ENCODE peak calls at places on chromosomes 4 and X, in ten cellular contexts. M is K562, O is PC-3, K is epithelial cell of esophagus, Z is choroid plexus epithelial cell, L is cardiac muscle cell, H is WERI-Rb-1, V is ovary, E is MM.1S, D is hepatocyte. A is an unnamed sample.

GRCh38 chr4:182795446-182796238 is 121.5 kb downstream of the DCTD start:
- DNase-seq in M (no peak), O (no peak), K (no peak), Z (no peak), L (no peak), H (no peak), V (no peak), E (no peak), D (no peak), A (no peak)

GRCh38 chr4:39698424-39699009 is 581 bp downstream of the UBE2K start:
- DNase-seq in M (peak; percentile 65), O (peak; percentile 27), K (peak; percentile 47), Z (peak; percentile 28), L (peak; percentile 27), H (peak; percentile 74), V (peak; percentile 59), E (peak; percentile 21), D (peak; percentile 60), A (peak; percentile 36)

GRCh38 chr4:30495261-30496050 is 224.7 kb upstream of the PCDH7 start:
- DNase-seq in M (no peak), O (no peak), K (peak; percentile 23), Z (no peak), L (no peak), H (no peak), V (no peak), E (no peak), D (no peak), A (peak; percentile 29)

GRCh38 chr4:11633435-11633834 is 204.7 kb upstream of the HS3ST1 start:
- DNase-seq in M (no peak), O (no peak), K (peak; percentile 55), Z (no peak), L (no peak), H (no peak), V (no peak), E (no peak), D (no peak), A (peak; percentile 66)

GRCh38 chr4:4990857-4991540 is 28.3 kb downstream of the CYTL1 start:
- DNase-seq in M (peak; percentile 50), O (peak; percentile 81), K (no peak), Z (peak; percentile 61), L (peak; percentile 93), H (no peak), V (peak; percentile 84), E (no peak), D (peak; percentile 68), A (no peak)

GRCh38 chr4:150037251-150037856 is 40.9 kb upstream of the DCLK2 start:
- DNase-seq in M (no peak), O (no peak), K (peak; percentile 71), Z (no peak), L (no peak), H (no peak), V (no peak), E (no peak), D (no peak), A (peak; percentile 76)

GRCh38 chr4:1542516-1543320 is 136.5 kb upstream of the NKX1-1 start:
- DNase-seq in M (no peak), O (peak; percentile 49), K (no peak), Z (no peak), L (no peak), H (no peak), V (peak; percentile 12), E (no peak), D (no peak), A (no peak)

GRCh38 chrX:73447311-73447794 is 500 bp downstream of the CDX4 start:
- DNase-seq in M (no peak), O (no peak), K (peak; percentile 0), Z (no peak), L (no peak), H (no peak), V (no peak), E (no peak), D (no peak), A (no peak)

GRCh38 chrX:77668391-77669237 is 117.4 kb downstream of the ATRX start:
- DNase-seq in M (peak; percentile 4), O (peak; percentile 68), K (peak; percentile 59), Z (peak; percentile 53), L (peak; percentile 49), H (no peak), V (no peak), E (no peak), D (no peak), A (peak; percentile 79)

GRCh38 chrX:46398874-46399273 is 146.3 kb downstream of the ZNF674 start:
- DNase-seq in M (no peak), O (no peak), K (no peak), Z (peak; percentile 59), L (no peak), H (no peak), V (no peak), E (no peak), D (no peak), A (no peak)

GRCh38 chrX:16526003-16526402 is 124.0 kb upstream of the S100G start:
- DNase-seq in M (no peak), O (no peak), K (no peak), Z (no peak), L (no peak), H (no peak), V (no peak), E (no peak), D (no peak), A (no peak)

GRCh38 chr4:17552427-17552826 is 24.6 kb upstream of the LAP3 start:
- DNase-seq in M (no peak), O (no peak), K (no peak), Z (no peak), L (no peak), H (no peak), V (no peak), E (peak; percentile 56), D (no peak), A (no peak)

GRCh38 chr4:152508818-152509217 is 27.1 kb downstream of the FBXW7 start:
- DNase-seq in M (no peak), O (no peak), K (no peak), Z (no peak), L (no peak), H (no peak), V (no peak), E (no peak), D (no peak), A (no peak)

GRCh38 chrX:19886375-19886774 is 1.0 kb downstream of the SH3KBP1 start:
- DNase-seq in M (no peak), O (peak; percentile 4), K (no peak), Z (no peak), L (no peak), H (peak; percentile 15), V (no peak), E (no peak), D (no peak), A (no peak)

GRCh38 chr4:135418353-135418752 is 1216.8 kb upstream of the PABPC4L start:
- DNase-seq in M (no peak), O (peak; percentile 37), K (peak; percentile 47), Z (peak; percentile 62), L (peak; percentile 20), H (peak; percentile 45), V (no peak), E (peak; percentile 22), D (no peak), A (peak; percentile 7)

GRCh38 chr4:156889616-156890594 is 81.7 kb downstream of the PDGFC start:
- DNase-seq in M (no peak), O (no peak), K (peak; percentile 75), Z (peak; percentile 87), L (peak; percentile 87), H (no peak), V (no peak), E (no peak), D (no peak), A (peak; percentile 68)

GRCh38 chr4:74667438-74667837 is 126.9 kb downstream of the BTC start:
- DNase-seq in M (no peak), O (no peak), K (no peak), Z (no peak), L (no peak), H (no peak), V (no peak), E (no peak), D (no peak), A (no peak)

GRCh38 chr4:184695178-184695896 is 38.6 kb downstream of the CENPU start:
- DNase-seq in M (no peak), O (no peak), K (peak; percentile 92), Z (no peak), L (peak; percentile 17), H (no peak), V (no peak), E (no peak), D (no peak), A (peak; percentile 97)

DNA sequence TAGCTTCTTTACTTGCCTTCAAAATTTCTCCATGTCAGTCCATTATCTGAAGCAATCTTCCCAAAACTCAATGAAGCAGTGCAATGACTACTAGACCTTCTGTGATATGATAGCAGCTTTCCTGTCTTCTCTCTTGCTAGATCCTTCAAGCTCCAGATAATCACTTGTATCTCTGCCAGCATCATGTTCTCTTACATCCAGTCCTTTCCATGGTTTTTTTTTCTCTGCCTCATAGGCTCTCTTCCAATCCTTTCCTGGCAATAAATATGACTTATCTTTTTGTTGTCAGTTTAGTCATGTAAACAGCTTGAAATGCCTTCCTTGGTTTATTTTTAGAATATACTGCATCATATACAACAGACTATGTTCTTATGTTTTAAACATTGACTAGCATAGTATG is 193.5 kb downstream of the CFAP299 start:
- DNase-seq in M (no peak), O (no peak), K (no peak), Z (no peak), L (peak; percentile 0), H (no peak), V (no peak), E (no peak), D (peak; percentile 11), A (peak; percentile 1)
- H3K4me3 ChIP-seq in M (no peak overlapping the region), O (no peak overlapping the region), K (no peak overlapping the region), Z (no peak overlapping the region), L (no peak overlapping the region), H (no peak overlapping the region), V (no peak overlapping the region), E (no peak overlapping the region), D (no peak overlapping the region), A (no peak overlapping the region)

DNA sequence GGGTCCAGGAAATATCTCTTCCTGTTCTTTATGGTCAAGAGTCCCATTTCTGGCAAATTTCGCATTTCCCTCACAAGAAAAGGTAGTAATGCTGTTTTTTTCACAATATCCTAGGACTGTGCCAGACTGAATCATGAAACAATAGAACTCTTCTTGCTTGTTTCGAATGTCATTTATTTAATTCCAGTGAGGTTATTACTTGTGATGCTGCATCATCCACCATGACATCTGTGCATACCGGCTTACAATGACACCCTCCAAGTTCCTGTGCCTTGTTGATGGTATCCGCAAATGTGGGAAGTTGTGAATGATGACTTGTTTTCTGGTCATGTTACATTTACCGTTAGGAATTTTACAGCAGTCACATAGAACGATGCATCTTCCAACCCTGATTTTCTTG is 42.9 kb upstream of the SPRY1 start:
- DNase-seq in M (no peak), O (no peak), K (no peak), Z (no peak), L (no peak), H (no peak), V (no peak), E (no peak), D (no peak), A (no peak)
- TF ChIP-seq CTCF in M (no peak), O (no peak), K (no peak), Z (no peak), L (no peak), H (no peak), V (no peak), E (no peak), D (no peak), A (no peak)

GRCh38 chrX:53732797-53733196 is 46.3 kb upstream of the HUWE1 start:
- DNase-seq in M (no peak), O (no peak), K (no peak), Z (no peak), L (no peak), H (no peak), V (no peak), E (no peak), D (no peak), A (no peak)
- H3K4me3 ChIP-seq in M (no peak overlapping the region), O (no peak overlapping the region), K (no peak overlapping the region), Z (no peak overlapping the region), L (no peak overlapping the region), H (no peak overlapping the region), V (no peak overlapping the region), E (no peak overlapping the region), D (no peak overlapping the region), A (no peak overlapping the region)

GRCh38 chrX:41293269-41293668 is 40.7 kb upstream of the DDX3X start:
- DNase-seq in M (no peak), O (peak; percentile 37), K (no peak), Z (peak; percentile 6), L (no peak), H (peak; percentile 37), V (no peak), E (peak; percentile 7), D (no peak), A (no peak)
- TF ChIP-seq CTCF in M (no peak), O (peak; percentile 59), K (peak; percentile 22), Z (peak; percentile 13), L (no peak), H (peak; percentile 55), V (no peak), E (peak; percentile 29), D (no peak), A (peak; percentile 7)

A was measured in bronchial epithelial cell.